ENCODE peak calls at places on chromosomes 13 and 19, in seven cellular contexts. I, T, F, C, A, B and X are unnamed samples.

GRCh38 chr13:111051656-111052232 is 63.4 kb upstream of the ARHGEF7 start:
- DNase-seq in I (no peak), T (no peak), F (no peak), C (no peak), A (no peak), B (no peak), X (no peak)

GRCh38 chr13:30191491-30192100 is 115.8 kb downstream of the KATNAL1 start:
- DNase-seq in I (no peak), T (peak; percentile 54), F (no peak), C (no peak), A (peak; percentile 31), B (no peak), X (no peak)

GRCh38 chr19:10500247-10500592 is 2.9 kb downstream of the KEAP1 start:
- DNase-seq in I (no peak), T (no peak), F (no peak), C (no peak), A (no peak), B (no peak), X (no peak)

GRCh38 chr19:49224856-49225255 is 67.3 kb downstream of the TRPM4 start:
- DNase-seq in I (peak; percentile 77), T (peak; percentile 57), F (peak; percentile 71), C (no peak), A (peak; percentile 63), B (peak; percentile 90), X (no peak)

GRCh38 chr19:32397736-32398135 is 7.8 kb upstream of the DPY19L3 start:
- DNase-seq in I (no peak), T (peak; percentile 88), F (no peak), C (no peak), A (peak; percentile 26), B (peak; percentile 45), X (no peak)

GRCh38 chr19:27777242-27777641 is 1435.7 kb downstream of the UQCRFS1 start:
- DNase-seq in I (no peak), T (no peak), F (no peak), C (no peak), A (no peak), B (no peak), X (no peak)

GRCh38 chr19:38070573-38070972 is 153.4 kb downstream of the DPF1 start:
- DNase-seq in I (no peak), T (peak; percentile 88), F (no peak), C (no peak), A (peak; percentile 71), B (peak; percentile 88), X (peak; percentile 50)

GRCh38 chr13:98524391-98524790 is 52.5 kb downstream of the STK24 start:
- DNase-seq in I (no peak), T (no peak), F (no peak), C (no peak), A (no peak), B (no peak), X (no peak)

GRCh38 chr19:45391346-45391745 is 13.5 kb downstream of the PPP1R13L start:
- DNase-seq in I (no peak), T (peak; percentile 18), F (no peak), C (no peak), A (peak; percentile 22), B (peak; percentile 62), X (no peak)

GRCh38 chr19:19488041-19488874 is 27.1 kb downstream of the TSSK6 start:
- DNase-seq in I (peak; percentile 60), T (no peak), F (peak; percentile 65), C (no peak), A (no peak), B (no peak), X (no peak)

GRCh38 chr19:58296086-58296485 is 9.1 kb upstream of the ERVK3-1 start:
- DNase-seq in I (no peak), T (no peak), F (no peak), C (no peak), A (no peak), B (no peak), X (no peak)

GRCh38 chr19:47609885-47610545 is 1.1 kb downstream of the BICRA start:
- DNase-seq in I (peak; percentile 69), T (peak; percentile 26), F (peak; percentile 38), C (peak; percentile 83), A (peak; percentile 30), B (peak; percentile 54), X (no peak)

GRCh38 chr19:49870309-49870901 is 3.0 kb upstream of the PNKP start:
- DNase-seq in I (no peak), T (no peak), F (no peak), C (no peak), A (no peak), B (no peak), X (no peak)

GRCh38 chr19:57096640-57097361 is 23.0 kb upstream of the USP29 start:
- DNase-seq in I (no peak), T (no peak), F (no peak), C (no peak), A (no peak), B (no peak), X (no peak)

GRCh38 chr19:41957161-41957837 is 1.8 kb downstream of the RABAC1 start:
- DNase-seq in I (peak; percentile 79), T (no peak), F (no peak), C (no peak), A (no peak), B (no peak), X (no peak)

GRCh38 chr19:5891938-5892771 is 11.4 kb downstream of the NDUFA11 start:
- DNase-seq in I (peak; percentile 58), T (peak; percentile 35), F (peak; percentile 45), C (no peak), A (no peak), B (peak; percentile 46), X (no peak)

GRCh38 chr13:86563308-86563707 is 764.1 kb upstream of the SLITRK6 start:
- DNase-seq in I (no peak), T (peak; percentile 75), F (no peak), C (no peak), A (peak; percentile 33), B (no peak), X (no peak)

GRCh38 chr13:24270639-24271131 is 38.7 kb upstream of the C1QTNF9 start:
- DNase-seq in I (peak; percentile 62), T (peak; percentile 47), F (peak; percentile 82), C (peak; percentile 86), A (peak; percentile 28), B (peak; percentile 3), X (no peak)

GRCh38 chr19:44746946-44747738 is 1.4 kb upstream of the BCL3 start:
- DNase-seq in I (peak; percentile 97), T (peak; percentile 96), F (peak; percentile 94), C (peak; percentile 99), A (peak; percentile 98), B (peak; percentile 98), X (peak; percentile 93)

GRCh38 chr13:66036024-66036614 is 1194.0 kb downstream of the PCDH9 start:
- DNase-seq in I (no peak), T (peak; percentile 4), F (no peak), C (no peak), A (no peak), B (no peak), X (no peak)

GRCh38 chr19:33978286-33978685 is 181.6 kb downstream of the KCTD15 start:
- DNase-seq in I (no peak), T (no peak), F (no peak), C (no peak), A (no peak), B (no peak), X (no peak)

GRCh38 chr13:41652735-41653361 is 195.5 kb downstream of the RGCC start:
- DNase-seq in I (no peak), T (peak; percentile 79), F (peak; percentile 36), C (no peak), A (peak; percentile 26), B (peak; percentile 58), X (no peak)

GRCh38 chr13:75749407-75749806 is 113.3 kb downstream of the LMO7 start:
- DNase-seq in I (no peak), T (peak; percentile 47), F (no peak), C (peak; percentile 80), A (peak; percentile 59), B (no peak), X (no peak)

GRCh38 chr19:50486823-50487515 is 10.3 kb upstream of the GARIN5A start:
- DNase-seq in I (no peak), T (peak; percentile 19), F (no peak), C (peak; percentile 74), A (no peak), B (peak; percentile 92), X (no peak)

GRCh38 chr19:3406571-3407111 is 40.3 kb downstream of the NFIC start:
- DNase-seq in I (no peak), T (no peak), F (no peak), C (no peak), A (no peak), B (no peak), X (no peak)
- H3K27ac ChIP-seq in I (peak overlapping the region; percentile 96), T (no peak overlapping the region), F (no peak overlapping the region), C (peak overlapping the region; percentile 77), A (no peak overlapping the region), B (no peak overlapping the region), X (no peak overlapping the region)

DNA sequence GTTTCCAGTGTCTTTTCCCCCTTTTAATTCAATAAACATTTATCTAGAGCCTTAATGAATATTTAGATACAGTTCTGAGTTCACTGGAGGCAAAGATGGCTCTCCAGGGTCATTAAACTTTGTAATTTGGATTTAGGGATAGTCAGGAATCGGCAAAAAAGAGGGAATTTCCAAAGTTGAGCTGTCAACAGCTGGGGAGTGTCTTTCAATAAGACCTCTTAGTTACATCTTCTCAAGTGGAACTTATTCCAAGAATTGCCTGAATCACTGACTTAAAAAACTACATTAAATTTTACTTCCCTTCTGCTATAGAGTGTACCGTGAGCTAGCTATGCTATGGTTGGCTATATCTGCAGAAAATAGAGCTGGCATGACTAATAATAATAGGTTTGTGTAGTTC is 2.0 kb downstream of the LRCH1 start:
- DNase-seq in I (no peak), T (peak; percentile 68), F (no peak), C (no peak), A (peak; percentile 35), B (no peak), X (no peak)
- H3K27ac ChIP-seq in I (peak overlapping the region; percentile 97), T (peak overlapping the region; percentile 89), F (peak overlapping the region; percentile 59), C (peak overlapping the region; percentile 48), A (peak overlapping the region; percentile 88), B (peak overlapping the region; percentile 95), X (peak overlapping the region; percentile 79)

DNA sequence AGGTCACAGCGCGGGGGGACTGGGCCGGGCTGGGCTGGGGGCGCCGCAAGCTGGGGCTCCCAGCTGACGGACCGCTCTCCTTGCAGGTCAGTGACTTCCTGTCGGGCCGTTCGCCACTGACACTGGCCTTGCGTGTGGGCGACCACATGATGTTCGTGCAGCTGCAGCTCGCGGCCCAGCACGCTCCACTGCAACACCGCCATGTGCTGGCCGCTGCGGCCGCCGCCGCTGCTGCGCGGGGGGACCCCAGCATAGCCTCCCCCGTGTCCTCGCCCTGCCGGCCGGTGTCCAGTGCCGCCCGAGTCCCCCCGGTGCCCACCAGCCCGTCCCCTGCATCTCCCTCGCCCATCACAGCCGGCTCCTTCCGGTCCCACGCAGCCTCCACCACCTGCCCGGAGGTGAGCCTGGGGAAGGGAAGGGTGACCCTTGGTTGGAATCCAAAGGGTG is 5.7 kb downstream of the MIDN start:
- DNase-seq in I (peak; percentile 35), T (no peak), F (no peak), C (no peak), A (no peak), B (no peak), X (no peak)
- H3K27ac ChIP-seq in I (peak overlapping the region; percentile 99), T (peak overlapping the region; percentile 99), F (peak overlapping the region; percentile 100), C (peak overlapping the region; percentile 97), A (peak overlapping the region; percentile 55), B (peak overlapping the region; percentile 100), X (peak overlapping the region; percentile 99)

DNA sequence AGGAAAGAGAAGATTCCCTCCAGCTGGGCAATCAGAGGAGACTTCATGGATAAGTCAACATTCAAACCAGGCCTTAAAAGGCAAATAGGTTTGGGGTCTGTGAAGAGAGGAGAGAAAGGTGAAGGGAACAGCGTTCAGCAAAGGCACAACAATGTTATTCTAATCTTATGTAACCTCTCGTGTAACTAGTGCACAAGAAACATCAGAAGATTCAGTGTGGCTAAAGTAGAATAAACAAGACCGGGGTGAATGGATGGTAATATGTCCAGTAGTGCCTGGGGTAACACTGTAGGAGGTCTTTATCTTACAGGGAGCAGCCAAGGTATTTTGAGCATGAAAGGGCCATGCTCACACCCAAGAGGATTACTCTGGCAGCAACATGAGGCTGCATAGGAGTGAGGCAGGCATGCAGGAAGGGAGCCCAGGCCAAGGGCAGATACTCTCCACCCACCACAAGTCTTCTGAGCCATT is 24.1 kb downstream of the LHFPL6 start:
- DNase-seq in I (no peak), T (no peak), F (no peak), C (no peak), A (no peak), B (no peak), X (no peak)
- H3K27ac ChIP-seq in I (no peak overlapping the region), T (no peak overlapping the region), F (no peak overlapping the region), C (no peak overlapping the region), A (no peak overlapping the region), B (no peak overlapping the region), X (no peak overlapping the region)